ENCODE peak calls at places on chromosome 14, in six cellular contexts. O is effector memory CD8-positive, alpha-beta T cell; Q is NAMALWA; G is CD8-positive, alpha-beta T cell; V is WTC11; Y is stimulated activated CD4-positive, alpha-beta T cell treated with anti-CD3 and anti-CD28 coated beads, Interleukin-1b, Interleukin-23, amount 100 ng/mL, for 24 hours. M is an unnamed sample.

GRCh38 chr14:101475468-101476257 is 85.6 kb upstream of the DIO3 start:
- DNase-seq in O (no peak), Q (no peak), G (no peak), V (no peak), Y (no peak), M (no peak)

GRCh38 chr14:66503532-66503931 is 4.4 kb upstream of the GPHN start:
- DNase-seq in O (no peak), Q (no peak), G (no peak), V (no peak), Y (no peak), M (no peak)

GRCh38 chr14:30822080-30822571 is 52.2 kb upstream of the COCH start:
- DNase-seq in O (no peak), Q (no peak), G (no peak), V (no peak), Y (no peak), M (no peak)

GRCh38 chr14:73753887-73754880 is 40.0 kb upstream of the PNMA1 start:
- DNase-seq in O (no peak), Q (peak), G (no peak), V (no peak), Y (no peak), M (peak)

GRCh38 chr14:90810808-90811207 is 5.4 kb downstream of the TTC7B start:
- DNase-seq in O (no peak), Q (no peak), G (no peak), V (no peak), Y (no peak), M (no peak)

GRCh38 chr14:95609398-95609990 is 74.6 kb downstream of the GLRX5 start:
- DNase-seq in O (no peak), Q (peak), G (no peak), V (peak), Y (no peak), M (no peak)

GRCh38 chr14:90452366-90452765 is 55.5 kb downstream of the CALM1 start:
- DNase-seq in O (no peak), Q (no peak), G (no peak), V (no peak), Y (no peak), M (no peak)

GRCh38 chr14:105087963-105088811 is 23.0 kb upstream of the GPR132 start:
- DNase-seq in O (no peak), Q (no peak), G (no peak), V (peak), Y (no peak), M (no peak)

GRCh38 chr14:68655021-68655811 is 137.7 kb downstream of the ZFP36L1 start:
- DNase-seq in O (no peak), Q (no peak), G (no peak), V (no peak), Y (no peak), M (no peak)

GRCh38 chr14:72740504-72740961 is 153.4 kb downstream of the DPF3 start:
- DNase-seq in O (no peak), Q (no peak), G (no peak), V (no peak), Y (no peak), M (no peak)

GRCh38 chr14:92517761-92518160 is 4.2 kb downstream of the RIN3 start:
- DNase-seq in O (no peak), Q (no peak), G (no peak), V (no peak), Y (no peak), M (no peak)